ENCODE peak calls at places on chromosome 3, in six cellular contexts. A is kidney, N is astrocyte, O is heart left ventricle, K is mesenchymal stem cell, V is Karpas-422. C is an unnamed sample.

GRCh38 chr3:29582310-29582709 is 301.4 kb downstream of the RBMS3 start:
- DNase-seq in A (no peak), N (no peak), O (no peak), K (no peak), V (no peak), C (no peak)

GRCh38 chr3:170839518-170840100 is 30.4 kb downstream of the RPL22L1 start:
- DNase-seq in A (no peak), N (no peak), O (no peak), K (no peak), V (no peak), C (no peak)

GRCh38 chr3:146814601-146815315 is 209.6 kb upstream of the PLSCR5 start:
- DNase-seq in A (no peak), N (peak; percentile 51), O (no peak), K (peak; percentile 49), V (no peak), C (no peak)

GRCh38 chr3:34106879-34107278 is 308.4 kb downstream of the PDCD6IP start:
- DNase-seq in A (no peak), N (no peak), O (no peak), K (no peak), V (peak; percentile 86), C (no peak)

GRCh38 chr3:8529738-8530525 is 28.3 kb downstream of the LMCD1 start:
- DNase-seq in A (no peak), N (peak; percentile 51), O (no peak), K (peak; percentile 41), V (no peak), C (no peak)

GRCh38 chr3:107523361-107524213 is 825 bp downstream of the BBX start:
- DNase-seq in A (peak; percentile 89), N (peak; percentile 52), O (peak; percentile 65), K (peak; percentile 74), V (peak; percentile 76), C (peak; percentile 62)

GRCh38 chr3:63349583-63350177 is 71.6 kb downstream of the SYNPR start:
- DNase-seq in A (no peak), N (peak; percentile 37), O (no peak), K (peak; percentile 61), V (peak; percentile 87), C (no peak)

GRCh38 chr3:52401551-52401950 is 43.4 kb downstream of the SEMA3G start:
- DNase-seq in A (peak; percentile 41), N (no peak), O (peak; percentile 17), K (no peak), V (no peak), C (no peak)

GRCh38 chr3:185401319-185401955 is 38.5 kb downstream of the MAP3K13 start:
- DNase-seq in A (no peak), N (peak; percentile 8), O (no peak), K (no peak), V (no peak), C (no peak)

GRCh38 chr3:98788651-98789050 is 25.5 kb downstream of the ST3GAL6 start:
- DNase-seq in A (no peak), N (no peak), O (peak; percentile 55), K (no peak), V (no peak), C (no peak)

GRCh38 chr3:119604878-119605277 is 7.2 kb downstream of the PLA1A start:
- DNase-seq in A (no peak), N (peak; percentile 80), O (no peak), K (no peak), V (no peak), C (no peak)

GRCh38 chr3:192445768-192446644 is 281.3 kb downstream of the FGF12 start:
- DNase-seq in A (no peak), N (peak; percentile 38), O (no peak), K (peak; percentile 6), V (no peak), C (no peak)

GRCh38 chr3:8301977-8302589 is 199.5 kb upstream of the LMCD1 start:
- DNase-seq in A (no peak), N (peak; percentile 33), O (no peak), K (peak; percentile 56), V (peak; percentile 79), C (no peak)

GRCh38 chr3:98778852-98779379 is 15.8 kb downstream of the ST3GAL6 start:
- DNase-seq in A (no peak), N (peak; percentile 99), O (no peak), K (peak; percentile 97), V (peak; percentile 14), C (no peak)

GRCh38 chr3:132838477-132838876 is 116.3 kb upstream of the NPHP3 start:
- DNase-seq in A (no peak), N (no peak), O (no peak), K (no peak), V (no peak), C (no peak)

GRCh38 chr3:124078978-124079911 is 87.3 kb upstream of the ROPN1 start:
- DNase-seq in A (no peak), N (no peak), O (no peak), K (peak; percentile 36), V (peak; percentile 78), C (no peak)

GRCh38 chr3:100429187-100429586 is 27.8 kb downstream of the LNP1 start:
- DNase-seq in A (no peak), N (no peak), O (no peak), K (no peak), V (no peak), C (no peak)

GRCh38 chr3:12175844-12176453 is 17.2 kb upstream of the TIMP4 start:
- DNase-seq in A (no peak), N (no peak), O (peak; percentile 72), K (peak; percentile 70), V (peak; percentile 64), C (peak; percentile 49)

GRCh38 chr3:184186184-184186901 is at the start of gene ABCF3:
- DNase-seq in A (peak; percentile 83), N (peak; percentile 40), O (peak; percentile 70), K (no peak), V (peak; percentile 68), C (peak; percentile 68)

GRCh38 chr3:58566398-58567250 is 10.6 kb downstream of the FAM107A start:
- DNase-seq in A (peak; percentile 54), N (no peak), O (no peak), K (no peak), V (no peak), C (no peak)

GRCh38 chr3:83224101-83224868 is 1462.8 kb upstream of the GBE1 start:
- DNase-seq in A (no peak), N (peak; percentile 84), O (no peak), K (no peak), V (no peak), C (no peak)

GRCh38 chr3:126850370-126851085 is 132.4 kb upstream of the PLXNA1 start:
- DNase-seq in A (no peak), N (peak; percentile 74), O (peak; percentile 58), K (peak; percentile 75), V (no peak), C (peak; percentile 16)

GRCh38 chr3:196499061-196499460 is 4.5 kb downstream of the RNF168 start:
- DNase-seq in A (no peak), N (peak; percentile 75), O (no peak), K (peak; percentile 75), V (no peak), C (no peak)
- H3K4me3 ChIP-seq in A (no peak overlapping the region), N (peak overlapping the region; percentile 26), O (no peak overlapping the region), K (no peak overlapping the region), V (peak overlapping the region; percentile 84), C (no peak overlapping the region)

DNA sequence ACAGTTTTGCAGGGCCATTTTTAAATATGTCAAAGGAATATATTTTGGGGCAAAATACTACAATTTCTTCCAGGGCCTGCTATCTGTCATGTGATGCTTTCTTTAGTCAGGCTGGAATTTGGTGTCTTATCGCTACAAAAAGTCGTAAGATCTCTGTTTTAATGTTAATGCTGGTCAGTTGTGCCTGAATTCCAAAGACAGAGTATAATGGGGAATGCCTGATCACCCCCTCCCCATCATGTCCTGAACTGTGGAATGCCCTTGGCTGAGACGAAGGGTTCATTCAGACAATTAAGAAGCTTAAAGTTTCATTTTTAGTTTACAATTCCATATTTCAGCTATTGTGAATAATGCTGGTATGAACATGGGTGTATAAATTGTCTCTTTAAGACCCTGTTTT is 203.0 kb downstream of the TBC1D5 start:
- DNase-seq in A (no peak), N (no peak), O (no peak), K (no peak), V (no peak), C (no peak)
- H3K27ac ChIP-seq in A (no peak overlapping the region), N (no peak overlapping the region), O (no peak overlapping the region), K (no peak overlapping the region), V (no peak overlapping the region), C (no peak overlapping the region)

DNA sequence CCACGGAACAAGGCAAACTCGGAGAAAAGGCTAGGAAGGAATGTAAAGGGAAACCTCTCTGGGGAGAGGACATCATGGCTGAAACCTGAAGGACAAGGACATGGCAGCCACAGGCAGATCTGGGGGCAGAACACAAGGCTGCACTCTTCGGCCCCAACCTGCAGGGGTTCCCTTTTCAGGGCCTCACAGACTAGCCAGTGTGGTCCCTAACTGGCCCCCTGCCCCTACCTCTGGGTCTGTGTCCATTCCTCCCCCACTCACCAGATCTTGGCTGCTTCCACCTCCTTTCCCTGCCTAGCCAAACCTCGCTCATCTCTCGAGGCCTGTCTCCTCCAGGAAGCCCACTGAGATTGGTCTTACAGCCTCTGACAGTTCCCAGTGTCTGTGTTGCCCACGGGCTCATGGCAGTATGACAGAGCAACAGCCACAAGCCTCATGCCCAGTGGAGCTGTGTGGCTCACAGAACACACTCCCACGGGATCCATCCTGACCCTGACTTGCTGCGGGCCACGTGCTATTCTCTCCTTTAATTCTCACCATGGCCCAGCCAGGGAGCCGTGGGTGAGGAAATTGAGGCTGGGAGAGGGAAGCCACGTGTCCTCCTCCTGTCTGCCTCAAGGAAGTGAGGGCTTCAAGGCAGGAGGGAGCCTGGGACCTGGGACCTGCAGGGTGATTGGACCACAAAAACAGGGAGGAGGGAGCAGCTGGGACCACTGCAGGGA is 26.5 kb downstream of the WNT7A start:
- DNase-seq in A (peak; percentile 39), N (no peak), O (no peak), K (no peak), V (no peak), C (no peak)
- H3K4me1 ChIP-seq in A (no peaks in the 10 kb centered on the region), N (peaks cover 26% of the 10 kb centered on the region), O (no peaks in the 10 kb centered on the region), K (peaks cover 7% of the 10 kb centered on the region), V (no peaks in the 10 kb centered on the region), C (no peaks in the 10 kb centered on the region)

GRCh38 chr3:37400945-37401344 is 226.6 kb upstream of the LRRFIP2 start:
- DNase-seq in A (no peak), N (no peak), O (no peak), K (no peak), V (no peak), C (no peak)
- H3K4me3 ChIP-seq in A (no peak overlapping the region), N (no peak overlapping the region), O (no peak overlapping the region), K (no peak overlapping the region), V (no peak overlapping the region), C (no peak overlapping the region)

GRCh38 chr3:55189359-55189801 is 261.5 kb upstream of the LRTM1 start:
- DNase-seq in A (no peak), N (peak; percentile 96), O (no peak), K (peak; percentile 96), V (no peak), C (no peak)
- H3K27ac ChIP-seq in A (no peak overlapping the region), N (peak overlapping the region; percentile 99), O (no peak overlapping the region), K (peak overlapping the region; percentile 85), V (no peak overlapping the region), C (no peak overlapping the region)

C was measured in pancreas.